ENCODE peak calls at places on chromosomes 5 and 9, in six cellular contexts. One of them, this sample, is unnamed.

GRCh38 chr5:95448836-95449235 is 57.7 kb downstream of the FAM81B start:
- DNase-seq in tibial artery: no peak
- DNase-seq in GM23338: no peak
- DNase-seq in neuronal stem cell: peak; percentile 4
- DNase-seq in adipocyte: no peak
- DNase-seq in CD4-positive, CD25-positive, alpha-beta regulatory T cell: no peak
- DNase-seq in this sample: no peak

GRCh38 chr9:928363-929042 is 48.0 kb upstream of the DMRT3 start:
- DNase-seq in tibial artery: no peak
- DNase-seq in GM23338: peak; percentile 90
- DNase-seq in neuronal stem cell: no peak
- DNase-seq in adipocyte: no peak
- DNase-seq in CD4-positive, CD25-positive, alpha-beta regulatory T cell: peak; percentile 27
- DNase-seq in this sample: peak; percentile 47

GRCh38 chr9:93058357-93059096 is at the start of gene SUSD3:
- DNase-seq in tibial artery: peak; percentile 53
- DNase-seq in GM23338: peak; percentile 93
- DNase-seq in neuronal stem cell: peak; percentile 77
- DNase-seq in adipocyte: no peak
- DNase-seq in CD4-positive, CD25-positive, alpha-beta regulatory T cell: peak; percentile 85
- DNase-seq in this sample: peak; percentile 59

GRCh38 chr5:170107674-170108073 is 2.0 kb downstream of the FOXI1 start:
- DNase-seq in tibial artery: no peak
- DNase-seq in GM23338: no peak
- DNase-seq in neuronal stem cell: no peak
- DNase-seq in adipocyte: no peak
- DNase-seq in CD4-positive, CD25-positive, alpha-beta regulatory T cell: no peak
- DNase-seq in this sample: no peak

GRCh38 chr5:127893232-127893631 is 190.0 kb downstream of the CCDC192 start:
- DNase-seq in tibial artery: no peak
- DNase-seq in GM23338: no peak
- DNase-seq in neuronal stem cell: no peak
- DNase-seq in adipocyte: no peak
- DNase-seq in CD4-positive, CD25-positive, alpha-beta regulatory T cell: no peak
- DNase-seq in this sample: no peak

GRCh38 chr5:39775058-39775457 is 350.3 kb upstream of the DAB2 start:
- DNase-seq in tibial artery: no peak
- DNase-seq in GM23338: no peak
- DNase-seq in neuronal stem cell: no peak
- DNase-seq in adipocyte: peak; percentile 39
- DNase-seq in CD4-positive, CD25-positive, alpha-beta regulatory T cell: no peak
- DNase-seq in this sample: no peak

GRCh38 chr5:34684281-34684979 is 28.3 kb downstream of the RAI14 start:
- DNase-seq in tibial artery: no peak
- DNase-seq in GM23338: peak; percentile 58
- DNase-seq in neuronal stem cell: peak; percentile 80
- DNase-seq in adipocyte: no peak
- DNase-seq in CD4-positive, CD25-positive, alpha-beta regulatory T cell: no peak
- DNase-seq in this sample: no peak

GRCh38 chr5:167642779-167643517 is 648.5 kb upstream of the WWC1 start:
- DNase-seq in tibial artery: no peak
- DNase-seq in GM23338: no peak
- DNase-seq in neuronal stem cell: no peak
- DNase-seq in adipocyte: peak; percentile 78
- DNase-seq in CD4-positive, CD25-positive, alpha-beta regulatory T cell: no peak
- DNase-seq in this sample: no peak

GRCh38 chr5:51651476-51651875 is 268.2 kb downstream of the ISL1 start:
- DNase-seq in tibial artery: no peak
- DNase-seq in GM23338: no peak
- DNase-seq in neuronal stem cell: no peak
- DNase-seq in adipocyte: no peak
- DNase-seq in CD4-positive, CD25-positive, alpha-beta regulatory T cell: no peak
- DNase-seq in this sample: no peak

DNA sequence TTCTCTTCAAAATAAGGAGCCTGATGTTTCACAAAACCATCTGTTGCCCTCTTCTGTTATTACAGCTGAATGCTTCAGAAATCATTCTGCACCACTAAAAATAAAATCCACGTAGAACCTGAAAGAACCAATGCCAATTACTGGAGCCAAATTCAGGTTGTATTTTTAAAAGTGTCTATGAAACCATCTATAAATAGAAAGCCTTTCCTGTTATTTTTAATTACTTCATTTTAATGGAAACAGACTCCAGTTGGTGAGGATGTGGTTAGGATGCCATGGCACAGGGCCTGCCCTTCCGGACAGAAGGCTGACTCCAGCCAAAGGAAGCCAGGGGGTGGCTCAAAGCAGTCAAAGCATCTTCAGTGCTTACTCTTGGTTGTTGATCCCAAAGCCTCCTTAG is 119.8 kb downstream of the TENT4A start:
- DNase-seq in tibial artery: no peak
- DNase-seq in GM23338: no peak
- DNase-seq in neuronal stem cell: no peak
- DNase-seq in adipocyte: no peak
- DNase-seq in CD4-positive, CD25-positive, alpha-beta regulatory T cell: peak; percentile 68
- DNase-seq in this sample: no peak
- H3K4me1 ChIP-seq in tibial artery: peaks cover 13% of the 10 kb centered on the region
- H3K4me1 ChIP-seq in GM23338: no peaks in the 10 kb centered on the region
- H3K4me1 ChIP-seq in neuronal stem cell: peaks cover 4% of the 10 kb centered on the region
- H3K4me1 ChIP-seq in adipocyte: peaks cover 5% of the 10 kb centered on the region
- H3K4me1 ChIP-seq in CD4-positive, CD25-positive, alpha-beta regulatory T cell: peaks cover 34% of the 10 kb centered on the region
- H3K4me1 ChIP-seq in this sample: no peaks in the 10 kb centered on the region

GRCh38 chr9:98941946-98942523 is 1.7 kb upstream of the COL15A1 start:
- DNase-seq in tibial artery: no peak
- DNase-seq in GM23338: no peak
- DNase-seq in neuronal stem cell: no peak
- DNase-seq in adipocyte: no peak
- DNase-seq in CD4-positive, CD25-positive, alpha-beta regulatory T cell: no peak
- DNase-seq in this sample: no peak

GRCh38 chr9:98943682-98944129 is at the start of gene COL15A1:
- DNase-seq in tibial artery: no peak
- DNase-seq in GM23338: peak; percentile 75
- DNase-seq in neuronal stem cell: peak; percentile 64
- DNase-seq in adipocyte: peak; percentile 84
- DNase-seq in CD4-positive, CD25-positive, alpha-beta regulatory T cell: no peak
- DNase-seq in this sample: no peak

GRCh38 chr9:98944130-98945074 is 695 bp downstream of the COL15A1 start:
- DNase-seq in tibial artery: no peak
- DNase-seq in GM23338: peak; percentile 71
- DNase-seq in neuronal stem cell: peak; percentile 27
- DNase-seq in adipocyte: peak; percentile 57
- DNase-seq in CD4-positive, CD25-positive, alpha-beta regulatory T cell: peak; percentile 21
- DNase-seq in this sample: no peak

GRCh38 chr9:98942906-98943681 is 613 bp upstream of the COL15A1 start:
- DNase-seq in tibial artery: no peak
- DNase-seq in GM23338: no peak
- DNase-seq in neuronal stem cell: no peak
- DNase-seq in adipocyte: no peak
- DNase-seq in CD4-positive, CD25-positive, alpha-beta regulatory T cell: no peak
- DNase-seq in this sample: no peak

GRCh38 chr9:98940278-98940677 is 3.4 kb upstream of the COL15A1 start:
- DNase-seq in tibial artery: no peak
- DNase-seq in GM23338: no peak
- DNase-seq in neuronal stem cell: no peak
- DNase-seq in adipocyte: no peak
- DNase-seq in CD4-positive, CD25-positive, alpha-beta regulatory T cell: no peak
- DNase-seq in this sample: no peak
- H3K27me3 ChIP-seq in tibial artery: no peaks in the 10 kb centered on the region
- H3K27me3 ChIP-seq in GM23338: peaks cover 41% of the 10 kb centered on the region
- H3K27me3 ChIP-seq in neuronal stem cell: no peaks in the 10 kb centered on the region
- H3K27me3 ChIP-seq in adipocyte: peaks cover 41% of the 10 kb centered on the region
- H3K27me3 ChIP-seq in CD4-positive, CD25-positive, alpha-beta regulatory T cell: peaks cover 35% of the 10 kb centered on the region
- H3K27me3 ChIP-seq in this sample: peaks cover 15% of the 10 kb centered on the region

GRCh38 chr9:27385606-27386005 is 88.7 kb upstream of the EQTN start:
- DNase-seq in tibial artery: no peak
- DNase-seq in GM23338: no peak
- DNase-seq in neuronal stem cell: no peak
- DNase-seq in adipocyte: no peak
- DNase-seq in CD4-positive, CD25-positive, alpha-beta regulatory T cell: no peak
- DNase-seq in this sample: peak; percentile 90

GRCh38 chr9:27384262-27385014 is 87.5 kb upstream of the EQTN start:
- DNase-seq in tibial artery: no peak
- DNase-seq in GM23338: no peak
- DNase-seq in neuronal stem cell: no peak
- DNase-seq in adipocyte: no peak
- DNase-seq in CD4-positive, CD25-positive, alpha-beta regulatory T cell: no peak
- DNase-seq in this sample: no peak

GRCh38 chr9:27387722-27388121 is 90.8 kb upstream of the EQTN start:
- DNase-seq in tibial artery: no peak
- DNase-seq in GM23338: peak; percentile 30
- DNase-seq in neuronal stem cell: no peak
- DNase-seq in adipocyte: no peak
- DNase-seq in CD4-positive, CD25-positive, alpha-beta regulatory T cell: no peak
- DNase-seq in this sample: no peak

GRCh38 chr9:27383524-27383923 is 86.6 kb upstream of the EQTN start:
- DNase-seq in tibial artery: no peak
- DNase-seq in GM23338: no peak
- DNase-seq in neuronal stem cell: no peak
- DNase-seq in adipocyte: no peak
- DNase-seq in CD4-positive, CD25-positive, alpha-beta regulatory T cell: no peak
- DNase-seq in this sample: no peak

DNA sequence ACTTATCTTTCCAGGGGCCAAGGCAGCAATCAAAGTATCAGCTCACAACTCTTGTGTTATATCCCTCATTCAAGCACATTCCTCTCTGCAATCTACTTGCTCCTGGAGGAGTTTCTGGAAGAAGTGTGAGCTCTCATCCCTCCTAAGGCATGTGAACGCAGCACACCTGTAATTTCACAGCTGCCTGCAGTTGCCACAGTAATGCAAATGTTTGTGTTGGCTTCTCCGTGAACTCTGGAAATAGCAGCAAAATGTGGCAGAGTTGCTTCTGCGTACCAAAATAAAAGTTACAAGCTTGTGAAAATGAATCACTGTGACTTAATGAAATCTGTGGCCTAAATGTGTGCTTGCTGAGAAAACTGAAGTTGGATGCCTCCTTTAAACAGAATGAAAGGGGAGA is 89.8 kb upstream of the EQTN start:
- DNase-seq in tibial artery: no peak
- DNase-seq in GM23338: peak; percentile 39
- DNase-seq in neuronal stem cell: no peak
- DNase-seq in adipocyte: no peak
- DNase-seq in CD4-positive, CD25-positive, alpha-beta regulatory T cell: no peak
- DNase-seq in this sample: no peak
- H3K4me1 ChIP-seq in tibial artery: peaks cover 31% of the 10 kb centered on the region
- H3K4me1 ChIP-seq in GM23338: peaks cover 8% of the 10 kb centered on the region
- H3K4me1 ChIP-seq in neuronal stem cell: peaks cover 5% of the 10 kb centered on the region
- H3K4me1 ChIP-seq in adipocyte: peaks cover 4% of the 10 kb centered on the region
- H3K4me1 ChIP-seq in CD4-positive, CD25-positive, alpha-beta regulatory T cell: no peaks in the 10 kb centered on the region
- H3K4me1 ChIP-seq in this sample: peaks cover 13% of the 10 kb centered on the region

GRCh38 chr9:14352549-14352948 is 38.6 kb upstream of the NFIB start:
- DNase-seq in tibial artery: no peak
- DNase-seq in GM23338: no peak
- DNase-seq in neuronal stem cell: no peak
- DNase-seq in adipocyte: no peak
- DNase-seq in CD4-positive, CD25-positive, alpha-beta regulatory T cell: no peak
- DNase-seq in this sample: no peak

GRCh38 chr9:14351206-14351605 is 37.3 kb upstream of the NFIB start:
- DNase-seq in tibial artery: no peak
- DNase-seq in GM23338: no peak
- DNase-seq in neuronal stem cell: no peak
- DNase-seq in adipocyte: no peak
- DNase-seq in CD4-positive, CD25-positive, alpha-beta regulatory T cell: no peak
- DNase-seq in this sample: no peak

GRCh38 chr9:14349141-14349817 is 35.3 kb upstream of the NFIB start:
- DNase-seq in tibial artery: no peak
- DNase-seq in GM23338: no peak
- DNase-seq in neuronal stem cell: peak; percentile 42
- DNase-seq in adipocyte: no peak
- DNase-seq in CD4-positive, CD25-positive, alpha-beta regulatory T cell: no peak
- DNase-seq in this sample: peak; percentile 12

GRCh38 chr9:14349818-14350333 is 35.9 kb upstream of the NFIB start:
- DNase-seq in tibial artery: no peak
- DNase-seq in GM23338: no peak
- DNase-seq in neuronal stem cell: no peak
- DNase-seq in adipocyte: no peak
- DNase-seq in CD4-positive, CD25-positive, alpha-beta regulatory T cell: no peak
- DNase-seq in this sample: no peak

DNA sequence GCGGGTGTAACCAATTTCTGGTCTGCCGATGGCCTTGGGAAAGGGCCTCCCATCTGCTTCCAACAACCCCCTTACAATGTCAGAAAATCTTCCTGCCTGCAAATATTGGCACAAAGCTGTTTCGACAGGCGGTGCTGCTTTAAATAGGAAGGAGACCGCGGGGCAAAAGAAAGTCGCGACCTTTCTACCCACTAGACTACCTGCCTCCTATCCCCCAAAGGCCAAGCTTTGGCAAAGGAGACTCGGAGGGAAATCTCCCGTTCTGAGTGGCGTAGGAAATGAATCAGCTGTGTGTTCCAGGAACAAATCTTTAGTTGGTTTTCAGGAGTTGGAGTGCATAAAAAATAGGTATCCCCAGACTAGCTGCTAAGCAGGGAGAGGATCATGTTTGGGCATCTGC is 36.8 kb upstream of the NFIB start:
- DNase-seq in tibial artery: peak; percentile 42
- DNase-seq in GM23338: no peak
- DNase-seq in neuronal stem cell: no peak
- DNase-seq in adipocyte: no peak
- DNase-seq in CD4-positive, CD25-positive, alpha-beta regulatory T cell: no peak
- DNase-seq in this sample: no peak
- H3K27me3 ChIP-seq in tibial artery: no peaks in the 10 kb centered on the region
- H3K27me3 ChIP-seq in GM23338: peaks cover 90% of the 10 kb centered on the region
- H3K27me3 ChIP-seq in neuronal stem cell: peaks cover 27% of the 10 kb centered on the region
- H3K27me3 ChIP-seq in adipocyte: peaks cover 62% of the 10 kb centered on the region
- H3K27me3 ChIP-seq in CD4-positive, CD25-positive, alpha-beta regulatory T cell: peaks cover 12% of the 10 kb centered on the region
- H3K27me3 ChIP-seq in this sample: peaks cover 4% of the 10 kb centered on the region

GRCh38 chr5:119285070-119285916 is 70.5 kb upstream of the TNFAIP8 start:
- DNase-seq in tibial artery: peak; percentile 25
- DNase-seq in GM23338: no peak
- DNase-seq in neuronal stem cell: no peak
- DNase-seq in adipocyte: no peak
- DNase-seq in CD4-positive, CD25-positive, alpha-beta regulatory T cell: peak; percentile 41
- DNase-seq in this sample: no peak

GRCh38 chr5:119287547-119288073 is 68.2 kb upstream of the TNFAIP8 start:
- DNase-seq in tibial artery: no peak
- DNase-seq in GM23338: no peak
- DNase-seq in neuronal stem cell: no peak
- DNase-seq in adipocyte: peak; percentile 27
- DNase-seq in CD4-positive, CD25-positive, alpha-beta regulatory T cell: peak; percentile 88
- DNase-seq in this sample: no peak

GRCh38 chr5:119288364-119289047 is 67.3 kb upstream of the TNFAIP8 start:
- DNase-seq in tibial artery: no peak
- DNase-seq in GM23338: no peak
- DNase-seq in neuronal stem cell: no peak
- DNase-seq in adipocyte: peak; percentile 76
- DNase-seq in CD4-positive, CD25-positive, alpha-beta regulatory T cell: no peak
- DNase-seq in this sample: no peak

GRCh38 chr5:119289413-119289812 is 66.4 kb upstream of the TNFAIP8 start:
- DNase-seq in tibial artery: no peak
- DNase-seq in GM23338: no peak
- DNase-seq in neuronal stem cell: no peak
- DNase-seq in adipocyte: no peak
- DNase-seq in CD4-positive, CD25-positive, alpha-beta regulatory T cell: no peak
- DNase-seq in this sample: no peak

GRCh38 chr5:119286516-119287488 is 69.0 kb upstream of the TNFAIP8 start:
- DNase-seq in tibial artery: no peak
- DNase-seq in GM23338: no peak
- DNase-seq in neuronal stem cell: no peak
- DNase-seq in adipocyte: no peak
- DNase-seq in CD4-positive, CD25-positive, alpha-beta regulatory T cell: no peak
- DNase-seq in this sample: no peak
- H3K4me1 ChIP-seq in tibial artery: peaks cover 38% of the 10 kb centered on the region
- H3K4me1 ChIP-seq in GM23338: peaks cover 18% of the 10 kb centered on the region
- H3K4me1 ChIP-seq in neuronal stem cell: peaks cover 2% of the 10 kb centered on the region
- H3K4me1 ChIP-seq in adipocyte: peaks cover 33% of the 10 kb centered on the region
- H3K4me1 ChIP-seq in CD4-positive, CD25-positive, alpha-beta regulatory T cell: peaks cover 100% of the 10 kb centered on the region
- H3K4me1 ChIP-seq in this sample: peaks cover 4% of the 10 kb centered on the region

This sample was measured in small intestine.